ENCODE peak calls at places on chromosomes 7 and 10, in six cellular contexts. A is BJ, C is epithelial cell of proximal tubule, Y is dorsolateral prefrontal cortex, J is lower lobe of right lung, O is Caco-2. T is an unnamed sample.

GRCh38 chr7:16627236-16627635 is 18.3 kb downstream of the ANKMY2 start:
- DNase-seq in O (no peak), Y (no peak), A (peak), J (no peak), C (no peak), T (no peak)

GRCh38 chr10:15579605-15580004 is 140.1 kb downstream of the ITGA8 start:
- DNase-seq in O (no peak), Y (no peak), J (no peak), C (no peak), A (no peak), T (no peak)

GRCh38 chr10:133025558-133026090 is 62.1 kb upstream of the ADGRA1 start:
- DNase-seq in C (no peak), J (no peak), A (no peak), O (no peak), Y (no peak), T (no peak)

GRCh38 chr10:1204434-1205326 is 148.5 kb downstream of the WDR37 start:
- DNase-seq in A (no peak), C (no peak), Y (no peak), J (no peak), O (peak), T (no peak)

GRCh38 chr10:131000737-131001136 is 310.8 kb downstream of the TCERG1L start:
- DNase-seq in C (no peak), A (no peak), J (no peak), Y (no peak), O (no peak), T (no peak)

GRCh38 chr7:38465946-38466345 is 165.2 kb downstream of the AMPH start:
- DNase-seq in A (no peak), J (no peak), C (no peak), O (no peak), Y (no peak), T (no peak)

GRCh38 chr7:73858807-73859206 is 2.2 kb upstream of the TMEM270 start:
- DNase-seq in J (no peak), O (no peak), Y (no peak), C (no peak), A (no peak), T (no peak)

GRCh38 chr7:117157871-117158209 is 165.0 kb downstream of the WNT2 start:
- DNase-seq in J (no peak), Y (no peak), C (no peak), A (no peak), O (no peak), T (no peak)

GRCh38 chr10:26169466-26169865 is 47.1 kb upstream of the GAD2 start:
- DNase-seq in C (no peak), J (no peak), A (no peak), Y (no peak), O (no peak), T (no peak)

GRCh38 chr10:18501610-18502009 is 149.8 kb downstream of the NSUN6 start:
- DNase-seq in C (no peak), O (no peak), Y (no peak), A (no peak), J (no peak), T (no peak)

GRCh38 chr7:55190511-55191160 is 171.8 kb downstream of the EGFR start:
- DNase-seq in Y (no peak), J (no peak), A (no peak), C (no peak), O (no peak), T (no peak)

GRCh38 chr10:58335306-58336005 is 650 bp downstream of the UBE2D1 start:
- DNase-seq in C (peak), Y (peak), J (peak), A (no peak), O (peak), T (no peak)

GRCh38 chr10:101535949-101536348 is 52.1 kb downstream of the POLL start:
- DNase-seq in O (no peak), J (no peak), Y (no peak), A (no peak), C (no peak), T (no peak)

GRCh38 chr7:18526368-18526878 is 30.9 kb downstream of the HDAC9 start:
- DNase-seq in J (no peak), C (no peak), Y (no peak), O (no peak), A (no peak), T (no peak)

GRCh38 chr7:114302858-114303257 is 111.8 kb upstream of the FOXP2 start:
- DNase-seq in J (no peak), A (no peak), O (no peak), C (peak), Y (no peak), T (no peak)

GRCh38 chr7:140056431-140056830 is 6.3 kb downstream of the PARP12 start:
- DNase-seq in J (no peak), A (no peak), C (no peak), O (no peak), Y (no peak), T (no peak)

GRCh38 chr10:100009793-100010676 is at the start of gene DNMBP:
- DNase-seq in O (peak), A (no peak), Y (peak), J (peak), C (no peak), T (no peak)

GRCh38 chr10:74174533-74174932 is 23.5 kb downstream of the ADK start:
- DNase-seq in O (no peak), A (no peak), J (no peak), Y (no peak), C (no peak), T (no peak)

GRCh38 chr10:15461353-15462108 is 90.4 kb upstream of the FAM171A1 start:
- DNase-seq in A (peak), O (no peak), J (no peak), C (no peak), Y (no peak), T (no peak)

GRCh38 chr10:71864861-71865473 is 13.9 kb upstream of the PSAP start:
- DNase-seq in C (no peak), Y (no peak), A (no peak), O (no peak), J (no peak), T (no peak)

GRCh38 chr7:131293018-131293417 is 34.7 kb upstream of the MKLN1 start:
- DNase-seq in J (no peak), A (peak), Y (no peak), O (no peak), C (no peak), T (no peak)

GRCh38 chr10:16748749-16749148 is 68.5 kb downstream of the RSU1 start:
- DNase-seq in A (no peak), C (no peak), O (no peak), J (no peak), Y (no peak), T (no peak)

GRCh38 chr7:155644178-155644970 is at the start of gene RBM33:
- DNase-seq in Y (peak), A (peak), C (no peak), O (peak), J (peak), T (peak)

GRCh38 chr10:86295791-86296190 is 70.8 kb downstream of the GRID1 start:
- DNase-seq in J (no peak), O (no peak), Y (no peak), C (no peak), A (no peak), T (no peak)

GRCh38 chr7:107687656-107688055 is 27.0 kb downstream of the SLC26A4 start:
- DNase-seq in J (no peak), A (no peak), O (no peak), C (no peak), Y (no peak), T (no peak)

GRCh38 chr7:99371376-99371920 is 3.1 kb upstream of the ARPC1B start:
- DNase-seq in A (no peak), O (no peak), Y (no peak), C (peak), J (no peak), T (no peak)

GRCh38 chr7:92702535-92702934 is 112.3 kb upstream of the FAM133B start:
- DNase-seq in J (no peak), C (no peak), A (no peak), O (no peak), Y (no peak), T (no peak)

GRCh38 chr10:4194231-4194630 is 409.2 kb upstream of the KLF6 start:
- DNase-seq in Y (no peak), A (no peak), C (no peak), J (no peak), O (no peak), T (no peak)

GRCh38 chr7:1667566-1668485 is 2.3 kb upstream of the ELFN1 start:
- DNase-seq in C (no peak), O (peak), J (peak), A (no peak), Y (no peak), T (no peak)

GRCh38 chr10:123385508-123385907 is 231.3 kb downstream of the BUB3 start:
- DNase-seq in O (no peak), J (no peak), C (no peak), A (no peak), Y (no peak), T (no peak)

GRCh38 chr10:61942997-61943457 is 41.5 kb downstream of the ARID5B start:
- DNase-seq in J (no peak), C (no peak), O (no peak), Y (no peak), A (peak), T (no peak)

GRCh38 chr10:693506-693905 is 4.0 kb upstream of the DIP2C start:
- DNase-seq in Y (no peak), O (no peak), C (peak), J (no peak), A (no peak), T (no peak)

GRCh38 chr7:47807756-47808155 is 140.5 kb downstream of the PKD1L1 start:
- DNase-seq in C (no peak), Y (no peak), A (no peak), J (no peak), O (no peak), T (no peak)

GRCh38 chr7:100878013-100878412 is 3.1 kb downstream of the SRRT start:
- DNase-seq in C (no peak), J (no peak), Y (no peak), O (no peak), A (no peak), T (no peak)
- H3K4me3 ChIP-seq in C (no peak), J (no peak), Y (no peak), O (no peak), A (no peak), T (no peak)

GRCh38 chr7:85464042-85464651 is 277.3 kb upstream of the SEMA3D start:
- DNase-seq in A (no peak), Y (no peak), O (no peak), J (no peak), C (no peak), T (no peak)
- TF ChIP-seq CTCF in A (no peak), Y (peak), O (no peak), J (no peak), C (no peak), T (no peak)

DNA sequence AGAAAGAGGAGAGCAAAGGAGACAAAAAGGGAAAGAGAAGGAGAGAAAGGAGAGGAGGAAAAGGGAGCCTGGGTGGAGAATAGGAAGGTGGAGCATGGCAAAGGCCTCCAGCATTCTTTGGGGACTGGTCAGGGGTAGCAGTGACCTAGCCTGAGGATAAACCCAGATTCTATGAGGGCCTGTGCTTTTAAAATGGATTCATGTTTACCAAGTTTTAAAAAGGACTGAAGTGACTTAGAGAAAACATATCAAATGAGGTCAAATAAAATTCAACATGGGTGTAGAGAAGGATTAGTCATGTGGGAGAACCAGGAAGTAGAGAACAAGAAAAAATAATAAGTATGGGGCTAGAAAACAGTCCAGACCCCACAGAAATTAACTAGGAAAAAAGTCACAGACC is 20.7 kb downstream of the CREB3L2 start:
- DNase-seq in O (no peak), C (no peak), Y (no peak), J (no peak), A (no peak), T (no peak)
- H3K4me3 ChIP-seq in O (no peak), C (no peak), Y (no peak), J (no peak), A (no peak), T (no peak)

DNA sequence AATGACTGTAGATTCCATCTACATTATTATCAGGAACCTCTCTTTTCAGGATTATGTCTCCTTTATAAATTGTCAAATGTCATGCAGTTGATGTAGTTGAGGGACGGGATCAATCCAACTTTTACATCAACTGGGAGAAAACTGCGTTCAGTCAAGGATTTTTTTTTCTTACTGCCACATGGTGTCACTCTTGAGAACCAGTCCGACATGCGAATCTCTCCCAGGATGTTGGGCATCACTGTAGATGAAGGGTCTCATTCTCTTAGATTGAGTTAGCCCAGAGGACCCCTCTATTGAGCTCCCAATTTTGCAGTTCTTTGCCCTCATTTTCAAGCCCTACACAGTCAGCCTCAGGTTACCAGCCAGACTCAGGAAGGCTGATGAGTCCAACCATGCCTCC is 120.3 kb upstream of the PTPRZ1 start:
- DNase-seq in A (no peak), J (no peak), Y (no peak), C (no peak), O (no peak), T (no peak)
- TF ChIP-seq CTCF in A (peak), J (no peak), Y (peak), C (peak), O (peak), T (peak)